ENCODE peak calls at places on chromosomes 6 and 20, in ten cellular contexts. K, P, S, Q, T, C, M, X, U and F are unnamed samples.

GRCh38 chr6:79872986-79873385 is 74.4 kb downstream of the ELOVL4 start:
- DNase-seq in K (no peak), P (no peak), S (peak; percentile 50), Q (peak; percentile 32), T (no peak), C (no peak), M (no peak), X (peak; percentile 31), U (no peak), F (peak; percentile 51)

GRCh38 chr6:170583736-170584180 is 679 bp downstream of the PDCD2 start:
- DNase-seq in K (no peak), P (no peak), S (no peak), Q (peak; percentile 12), T (no peak), C (no peak), M (no peak), X (peak; percentile 32), U (no peak), F (peak; percentile 8)

GRCh38 chr6:88490865-88491264 is 324.7 kb upstream of the CNR1 start:
- DNase-seq in K (no peak), P (no peak), S (peak; percentile 14), Q (no peak), T (no peak), C (no peak), M (no peak), X (peak; percentile 77), U (no peak), F (peak; percentile 25)

GRCh38 chr20:41734506-41734945 is 116.3 kb upstream of the CHD6 start:
- DNase-seq in K (no peak), P (no peak), S (peak; percentile 45), Q (peak; percentile 75), T (no peak), C (no peak), M (peak; percentile 59), X (peak; percentile 12), U (peak; percentile 29), F (peak; percentile 42)

GRCh38 chr6:166932116-166932515 is 24.2 kb downstream of the RNASET2 start:
- DNase-seq in K (no peak), P (no peak), S (no peak), Q (no peak), T (no peak), C (no peak), M (no peak), X (no peak), U (no peak), F (no peak)

GRCh38 chr6:72712921-72713320 is 91.1 kb downstream of the KCNQ5 start:
- DNase-seq in K (no peak), P (no peak), S (no peak), Q (no peak), T (no peak), C (no peak), M (no peak), X (peak; percentile 57), U (no peak), F (peak; percentile 37)

GRCh38 chr6:169838291-169839028 is 87.0 kb downstream of the ERMARD start:
- DNase-seq in K (no peak), P (no peak), S (no peak), Q (no peak), T (no peak), C (no peak), M (no peak), X (no peak), U (no peak), F (no peak)

GRCh38 chr20:63740070-63740500 is 509 bp downstream of the SLC2A4RG start:
- DNase-seq in K (no peak), P (peak; percentile 48), S (peak; percentile 49), Q (peak; percentile 62), T (peak; percentile 53), C (no peak), M (peak; percentile 76), X (peak; percentile 25), U (peak; percentile 42), F (peak; percentile 55)

GRCh38 chr20:6711950-6712634 is 55.4 kb upstream of the BMP2 start:
- DNase-seq in K (no peak), P (no peak), S (no peak), Q (no peak), T (no peak), C (no peak), M (no peak), X (no peak), U (peak; percentile 38), F (no peak)

GRCh38 chr6:36599791-36600209 is 5.6 kb downstream of the SRSF3 start:
- DNase-seq in K (no peak), P (peak; percentile 20), S (peak; percentile 56), Q (peak; percentile 41), T (no peak), C (no peak), M (no peak), X (no peak), U (no peak), F (peak; percentile 67)

GRCh38 chr6:35415065-35415880 is 36.9 kb upstream of the FANCE start:
- DNase-seq in K (no peak), P (no peak), S (peak; percentile 81), Q (peak; percentile 95), T (no peak), C (no peak), M (peak; percentile 96), X (peak; percentile 94), U (peak; percentile 64), F (peak; percentile 76)

GRCh38 chr6:32614366-32615081 is 22.7 kb upstream of the HLA-DQA1 start:
- DNase-seq in K (no peak), P (no peak), S (no peak), Q (no peak), T (no peak), C (no peak), M (no peak), X (no peak), U (no peak), F (no peak)

GRCh38 chr6:127494240-127494767 is 24.8 kb downstream of the MTCL3 start:
- DNase-seq in K (no peak), P (no peak), S (no peak), Q (no peak), T (no peak), C (no peak), M (no peak), X (no peak), U (no peak), F (no peak)

GRCh38 chr20:51510961-51511360 is 31.6 kb downstream of the NFATC2 start:
- DNase-seq in K (no peak), P (no peak), S (peak; percentile 20), Q (no peak), T (no peak), C (no peak), M (no peak), X (peak; percentile 71), U (no peak), F (no peak)

GRCh38 chr20:8287328-8287727 is 155.3 kb downstream of the PLCB1 start:
- DNase-seq in K (no peak), P (no peak), S (no peak), Q (no peak), T (no peak), C (no peak), M (no peak), X (no peak), U (no peak), F (no peak)

GRCh38 chr6:25892877-25893276 is 18.8 kb upstream of the SLC17A3 start:
- DNase-seq in K (no peak), P (no peak), S (no peak), Q (no peak), T (no peak), C (no peak), M (no peak), X (no peak), U (no peak), F (no peak)

GRCh38 chr6:30156262-30156599 is 4.8 kb downstream of the TRIM10 start:
- DNase-seq in K (no peak), P (no peak), S (peak; percentile 73), Q (peak; percentile 39), T (no peak), C (no peak), M (no peak), X (no peak), U (peak; percentile 54), F (peak; percentile 42)

GRCh38 chr20:8547968-8548588 is 416.0 kb downstream of the PLCB1 start:
- DNase-seq in K (no peak), P (no peak), S (no peak), Q (no peak), T (no peak), C (no peak), M (no peak), X (no peak), U (no peak), F (no peak)

GRCh38 chr20:4038047-4038459 is 22.7 kb upstream of the RNF24 start:
- DNase-seq in K (no peak), P (peak; percentile 66), S (peak; percentile 83), Q (peak; percentile 92), T (peak; percentile 52), C (peak; percentile 88), M (no peak), X (peak; percentile 81), U (peak; percentile 65), F (peak; percentile 73)

GRCh38 chr6:9126845-9127560 is 691.7 kb upstream of the SLC35B3 start:
- DNase-seq in K (no peak), P (no peak), S (peak; percentile 96), Q (peak; percentile 45), T (no peak), C (no peak), M (peak; percentile 16), X (peak; percentile 93), U (no peak), F (no peak)

GRCh38 chr20:13081877-13082276 is 73.1 kb downstream of the SPTLC3 start:
- DNase-seq in K (no peak), P (no peak), S (no peak), Q (no peak), T (no peak), C (no peak), M (no peak), X (no peak), U (no peak), F (no peak)

GRCh38 chr20:59134182-59134581 is 29.4 kb upstream of the ZNF831 start:
- DNase-seq in K (no peak), P (no peak), S (no peak), Q (no peak), T (no peak), C (no peak), M (no peak), X (no peak), U (no peak), F (no peak)

GRCh38 chr6:158631678-158632537 is 12.6 kb downstream of the DYNLT1 start:
- DNase-seq in K (no peak), P (no peak), S (peak; percentile 90), Q (peak; percentile 82), T (no peak), C (no peak), M (no peak), X (peak; percentile 87), U (peak; percentile 85), F (peak; percentile 91)

GRCh38 chr6:35067234-35067633 is 73.9 kb downstream of the TCP11 start:
- DNase-seq in K (no peak), P (no peak), S (no peak), Q (no peak), T (no peak), C (no peak), M (no peak), X (no peak), U (no peak), F (no peak)

GRCh38 chr6:91534614-91535013 is 947.7 kb upstream of the MAP3K7 start:
- DNase-seq in K (no peak), P (no peak), S (no peak), Q (no peak), T (no peak), C (no peak), M (no peak), X (no peak), U (no peak), F (no peak)

GRCh38 chr6:37783025-37783825 is 36.3 kb upstream of the ZFAND3 start:
- DNase-seq in K (no peak), P (no peak), S (peak; percentile 70), Q (peak; percentile 53), T (no peak), C (no peak), M (peak; percentile 37), X (peak; percentile 20), U (peak; percentile 32), F (no peak)

GRCh38 chr6:168016176-168016620 is 18.7 kb downstream of the KIF25 start:
- DNase-seq in K (no peak), P (no peak), S (no peak), Q (no peak), T (no peak), C (no peak), M (no peak), X (no peak), U (no peak), F (no peak)